ENCODE peak calls at places on chromosomes 5 and 9, in four cellular contexts. X is tibial artery, N is mucosa of descending colon, H is K562. M is an unnamed sample.

GRCh38 chr9:111094433-111095421 is 56.5 kb upstream of the LPAR1 start:
- DNase-seq in H (no peak), N (peak; percentile 27), X (peak; percentile 72), M (no peak)

GRCh38 chr9:70352356-70352755 is 62.1 kb downstream of the KLF9 start:
- DNase-seq in N (no peak), H (no peak), X (no peak), M (no peak)

GRCh38 chr9:128735373-128735772 is 11.4 kb upstream of the ZDHHC12 start:
- DNase-seq in N (no peak), X (no peak), H (no peak), M (no peak)

GRCh38 chr9:34653610-34654072 is 1.7 kb downstream of the IL11RA start:
- DNase-seq in N (no peak), H (peak; percentile 51), X (no peak), M (no peak)

GRCh38 chr9:114423181-114423580 is 35.4 kb upstream of the AKNA start:
- DNase-seq in X (no peak), H (no peak), N (no peak), M (peak; percentile 22)

GRCh38 chr5:19568004-19568403 is 420.0 kb downstream of the CDH18 start:
- DNase-seq in N (no peak), H (no peak), X (no peak), M (no peak)

GRCh38 chr5:134432677-134433359 is 21.1 kb upstream of the CDKN2AIPNL start:
- DNase-seq in H (no peak), X (no peak), N (no peak), M (no peak)

GRCh38 chr9:97906236-97906831 is 16.0 kb downstream of the TRMO start:
- DNase-seq in N (no peak), H (no peak), X (no peak), M (no peak)

GRCh38 chr5:95379133-95379532 is 12.0 kb upstream of the FAM81B start:
- DNase-seq in X (no peak), N (no peak), H (no peak), M (no peak)

GRCh38 chr9:26655166-26655565 is 237.4 kb downstream of the CAAP1 start:
- DNase-seq in N (no peak), X (no peak), H (no peak), M (no peak)

GRCh38 chr5:96961053-96961452 is 25.2 kb downstream of the LNPEP start:
- DNase-seq in N (no peak), H (no peak), X (no peak), M (no peak)

GRCh38 chr5:1509346-1510085 is 14.2 kb downstream of the LPCAT1 start:
- DNase-seq in X (no peak), H (no peak), N (no peak), M (no peak)

GRCh38 chr5:61414806-61415205 is 82.7 kb downstream of the ZSWIM6 start:
- DNase-seq in X (no peak), N (no peak), H (no peak), M (no peak)

GRCh38 chr9:36924071-36924470 is 110.0 kb downstream of the PAX5 start:
- DNase-seq in N (no peak), X (no peak), H (no peak), M (no peak)

GRCh38 chr5:156427315-156427714 is 100.4 kb downstream of the SGCD start:
- DNase-seq in X (no peak), H (no peak), N (no peak), M (no peak)

GRCh38 chr9:92510747-92511146 is 25.0 kb downstream of the ECM2 start:
- DNase-seq in X (no peak), H (no peak), N (no peak), M (no peak)

GRCh38 chr5:33362915-33363314 is 77.8 kb upstream of the TARS1 start:
- DNase-seq in H (no peak), N (no peak), X (peak; percentile 38), M (no peak)

GRCh38 chr5:122435738-122436137 is 123.7 kb downstream of the SNCAIP start:
- DNase-seq in H (no peak), N (no peak), X (no peak), M (no peak)

GRCh38 chr9:134929560-134930158 is 11.9 kb upstream of the FCN1 start:
- DNase-seq in H (no peak), N (no peak), X (no peak), M (no peak)

GRCh38 chr9:134040831-134041648 is 15.8 kb downstream of the BRD3OS start:
- DNase-seq in X (no peak), H (no peak), N (no peak), M (peak; percentile 5)

GRCh38 chr9:131194767-131195166 is 69.4 kb downstream of the NUP214 start:
- DNase-seq in H (peak; percentile 71), X (no peak), N (no peak), M (no peak)

GRCh38 chr5:103908327-103909099 is 345.9 kb upstream of the NUDT12 start:
- DNase-seq in H (no peak), N (no peak), X (no peak), M (no peak)

GRCh38 chr5:124492444-124493224 is 253.8 kb downstream of the ZNF608 start:
- DNase-seq in N (no peak), X (no peak), H (no peak), M (no peak)

GRCh38 chr9:116843863-116844620 is 156.9 kb downstream of the TRIM32 start:
- DNase-seq in X (no peak), H (no peak), N (no peak), M (no peak)

GRCh38 chr9:113375057-113376023 is 1.4 kb downstream of the HDHD3 start:
- DNase-seq in N (peak; percentile 65), H (no peak), X (no peak), M (peak; percentile 61)

GRCh38 chr5:6450235-6450860 is 1.7 kb downstream of the UBE2QL1 start:
- DNase-seq in N (no peak), H (no peak), X (no peak), M (no peak)

GRCh38 chr5:96483878-96484277 is 50.8 kb upstream of the PCSK1 start:
- DNase-seq in X (no peak), N (peak; percentile 49), H (peak; percentile 6), M (no peak)

GRCh38 chr5:168976311-168976893 is 324.5 kb downstream of the SLIT3 start:
- DNase-seq in N (no peak), H (no peak), X (no peak), M (no peak)

GRCh38 chr9:90331826-90332575 is 310.6 kb downstream of the DIRAS2 start:
- DNase-seq in H (no peak), X (no peak), N (no peak), M (no peak)

GRCh38 chr5:95619518-95620029 is 313 bp upstream of the GPR150 start:
- DNase-seq in N (no peak), X (no peak), H (no peak), M (no peak)

GRCh38 chr5:1732955-1733354 is 66.7 kb downstream of the MRPL36 start:
- DNase-seq in X (peak; percentile 13), N (no peak), H (no peak), M (no peak)

GRCh38 chr9:134328341-134328840 is 2.1 kb downstream of the RXRA start:
- DNase-seq in H (no peak), X (no peak), N (peak; percentile 71), M (no peak)

GRCh38 chr9:136218673-136219072 is 13.7 kb upstream of the LHX3 start:
- DNase-seq in X (no peak), N (no peak), H (no peak), M (no peak)
- H3K4me1 ChIP-seq in X (no peaks in the 10 kb centered on the region), N (no peaks in the 10 kb centered on the region), H (peaks cover 23% of the 10 kb centered on the region), M (no peaks in the 10 kb centered on the region)

GRCh38 chr5:98827862-98828261 is 54.4 kb downstream of the RGMB start:
- DNase-seq in X (no peak), N (no peak), H (no peak), M (no peak)
- H3K4me1 ChIP-seq in X (no peaks in the 10 kb centered on the region), N (no peaks in the 10 kb centered on the region), H (no peaks in the 10 kb centered on the region), M (no peaks in the 10 kb centered on the region)

GRCh38 chr5:31553863-31554262 is 21.8 kb downstream of the C5orf22 start:
- DNase-seq in X (no peak), H (no peak), N (no peak), M (no peak)
- H3K4me1 ChIP-seq in X (no peaks in the 10 kb centered on the region), H (no peaks in the 10 kb centered on the region), N (no peaks in the 10 kb centered on the region), M (no peaks in the 10 kb centered on the region)

GRCh38 chr9:95857122-95857521 is 18.4 kb upstream of the ERCC6L2 start:
- DNase-seq in X (no peak), N (no peak), H (no peak), M (no peak)
- H3K4me1 ChIP-seq in X (no peaks in the 10 kb centered on the region), N (no peaks in the 10 kb centered on the region), H (peaks cover 4% of the 10 kb centered on the region), M (no peaks in the 10 kb centered on the region)

GRCh38 chr5:148909766-148910165 is 83.4 kb downstream of the ADRB2 start:
- DNase-seq in H (no peak), N (peak; percentile 41), X (no peak), M (no peak)

GRCh38 chr5:148910216-148910615 is 83.8 kb downstream of the ADRB2 start:
- DNase-seq in N (no peak), X (no peak), H (no peak), M (no peak)

GRCh38 chr5:148910686-148911361 is 84.4 kb downstream of the ADRB2 start:
- DNase-seq in H (no peak), X (no peak), N (peak; percentile 50), M (no peak)

GRCh38 chr5:148906968-148907367 is 80.6 kb downstream of the ADRB2 start:
- DNase-seq in X (no peak), N (no peak), H (no peak), M (no peak)

DNA sequence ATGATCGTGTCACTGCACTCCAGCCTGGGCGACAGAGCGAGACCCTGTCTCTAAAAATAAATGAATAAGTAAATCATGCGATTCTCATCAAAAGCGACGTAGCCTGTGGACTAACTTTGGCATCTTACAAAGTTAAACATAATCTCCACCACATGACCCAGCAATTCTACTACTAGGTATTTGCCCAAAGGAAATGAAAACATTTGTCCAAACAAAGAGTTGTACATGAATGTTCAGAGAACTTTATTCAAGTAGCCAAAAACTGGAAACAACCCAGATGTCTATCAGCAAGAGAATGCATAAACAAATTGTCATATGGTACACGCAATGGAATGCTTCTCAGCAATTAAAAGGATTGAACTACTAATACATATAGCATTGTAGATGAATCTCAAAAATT is 82.6 kb downstream of the ADRB2 start:
- DNase-seq in N (no peak), H (no peak), X (no peak), M (no peak)
- H3K4me1 ChIP-seq in N (peaks cover 14% of the 10 kb centered on the region), H (no peaks in the 10 kb centered on the region), X (peaks cover 19% of the 10 kb centered on the region), M (no peaks in the 10 kb centered on the region)

GRCh38 chr5:140018517-140018916 is 24.6 kb downstream of the NRG2 start:
- DNase-seq in X (no peak), N (no peak), H (no peak), M (no peak)
- H3K4me1 ChIP-seq in X (peaks cover 29% of the 10 kb centered on the region), N (no peaks in the 10 kb centered on the region), H (no peaks in the 10 kb centered on the region), M (peaks cover 11% of the 10 kb centered on the region)

GRCh38 chr9:99427252-99427651 is 205.2 kb downstream of the SEC61B start:
- DNase-seq in X (no peak), N (no peak), H (no peak), M (no peak)
- H3K4me1 ChIP-seq in X (no peaks in the 10 kb centered on the region), N (no peaks in the 10 kb centered on the region), H (no peaks in the 10 kb centered on the region), M (no peaks in the 10 kb centered on the region)

DNA sequence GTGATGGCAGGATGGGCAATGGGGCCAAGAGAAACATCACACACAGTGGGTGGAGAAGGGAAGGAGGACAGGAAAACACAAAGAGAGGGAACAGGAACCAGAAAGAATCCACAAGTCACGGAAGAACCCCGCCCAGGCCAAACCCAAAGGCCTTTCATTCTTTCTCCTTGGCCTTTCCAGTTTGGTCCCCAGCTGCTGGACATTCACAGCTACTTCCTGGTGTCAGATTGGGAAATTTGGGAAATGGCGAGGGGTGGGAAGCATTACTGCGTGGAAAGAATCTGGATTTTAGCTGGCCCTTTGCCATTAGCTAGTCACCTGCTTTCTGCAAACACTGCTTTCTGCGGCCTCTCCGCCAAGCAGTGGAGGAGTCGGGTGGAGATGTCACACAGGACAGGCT is 82.5 kb downstream of the GLDC start:
- DNase-seq in X (no peak), N (no peak), H (no peak), M (no peak)
- H3K4me1 ChIP-seq in X (peaks cover 18% of the 10 kb centered on the region), N (no peaks in the 10 kb centered on the region), H (no peaks in the 10 kb centered on the region), M (no peaks in the 10 kb centered on the region)

M was measured in pancreas.